ENCODE peak calls at places on chromosomes 16 and 17, in seven cellular contexts. B is tibial nerve, A is transverse colon, T is astrocyte of the cerebellum, P is IMR-90, D is cardiac fibroblast, R is body of pancreas. U is an unnamed sample.

GRCh38 chr16:81140930-81141780 is 45.0 kb upstream of the GCSH start:
- DNase-seq in B (no peak), T (no peak), A (no peak), P (no peak), R (no peak), D (no peak), U (no peak)

GRCh38 chr16:20291807-20292206 is 35.5 kb downstream of the GP2 start:
- DNase-seq in P (no peak), R (no peak), A (no peak), D (no peak), B (no peak), T (no peak), U (no peak)

GRCh38 chr17:75514299-75515228 is 773 bp downstream of the CASKIN2 start:
- DNase-seq in R (peak; percentile 64), P (peak; percentile 23), D (no peak), T (no peak), B (no peak), A (peak; percentile 26), U (no peak)

GRCh38 chr16:47058295-47059086 is 85.0 kb upstream of the DNAJA2 start:
- DNase-seq in D (peak; percentile 41), B (no peak), R (no peak), A (peak; percentile 81), P (no peak), T (no peak), U (no peak)

GRCh38 chr17:39239640-39240314 is 14.0 kb upstream of the STAC2 start:
- DNase-seq in B (no peak), T (no peak), D (no peak), A (peak; percentile 81), R (peak; percentile 62), P (no peak), U (no peak)

GRCh38 chr17:73952136-73952497 is 251.4 kb upstream of the RPL38 start:
- DNase-seq in B (no peak), D (no peak), R (no peak), A (no peak), T (no peak), P (no peak), U (no peak)

GRCh38 chr16:27826081-27826892 is 237.2 kb downstream of the GSG1L start:
- DNase-seq in D (no peak), B (no peak), A (no peak), P (no peak), R (no peak), T (no peak), U (no peak)

GRCh38 chr16:73610605-73611177 is 562.8 kb upstream of the ZFHX3 start:
- DNase-seq in B (no peak), A (no peak), R (no peak), D (no peak), T (no peak), P (no peak), U (no peak)

GRCh38 chr16:58451263-58451662 is 48.7 kb upstream of the NDRG4 start:
- DNase-seq in R (no peak), P (no peak), T (no peak), A (no peak), B (no peak), D (no peak), U (no peak)

GRCh38 chr17:20966869-20967268 is 75.9 kb downstream of the USP22 start:
- DNase-seq in R (no peak), T (no peak), B (no peak), A (no peak), P (no peak), D (no peak), U (no peak)

GRCh38 chr16:86566966-86567700 is 504 bp downstream of the FOXC2 start:
- DNase-seq in T (no peak), D (peak; percentile 67), P (peak; percentile 62), R (no peak), A (no peak), B (no peak), U (no peak)

GRCh38 chr16:49890876-49891275 is 35.0 kb upstream of the ZNF423 start:
- DNase-seq in P (no peak), R (peak; percentile 55), A (peak; percentile 72), T (no peak), D (peak; percentile 19), B (no peak), U (no peak)

GRCh38 chr17:41910701-41911391 is 7.9 kb downstream of the ACLY start:
- DNase-seq in D (peak; percentile 90), T (peak; percentile 90), A (no peak), R (peak; percentile 36), B (no peak), P (peak; percentile 99), U (peak; percentile 51)

GRCh38 chr16:29996773-29997250 is 771 bp downstream of the INO80E start:
- DNase-seq in T (no peak), B (no peak), R (no peak), D (no peak), P (no peak), A (no peak), U (no peak)
- TF ChIP-seq CTCF in T (no peak), B (no peak), R (no peak), D (no peak), P (no peak), A (no peak), U (no peak)

GRCh38 chr17:55764610-55765009 is 13.8 kb downstream of the PCTP start:
- DNase-seq in P (no peak), R (no peak), B (no peak), D (no peak), A (no peak), T (no peak), U (no peak)

GRCh38 chr17:55762086-55762858 is 11.4 kb downstream of the PCTP start:
- DNase-seq in A (no peak), P (no peak), T (no peak), D (no peak), B (no peak), R (no peak), U (no peak)

GRCh38 chr17:55760643-55761355 is 9.9 kb downstream of the PCTP start:
- DNase-seq in B (no peak), P (no peak), T (no peak), D (peak; percentile 58), A (no peak), R (no peak), U (no peak)

GRCh38 chr17:55765472-55765871 is 14.6 kb downstream of the PCTP start:
- DNase-seq in B (no peak), P (no peak), D (no peak), T (no peak), A (no peak), R (no peak), U (no peak)

GRCh38 chr17:55763856-55764255 is 13.0 kb downstream of the PCTP start:
- DNase-seq in D (peak; percentile 48), B (no peak), R (no peak), P (no peak), T (no peak), A (no peak), U (no peak)
- H3K4me3 ChIP-seq in D (no peak overlapping the region), B (no peak overlapping the region), R (no peak overlapping the region), P (no peak overlapping the region), T (no peak overlapping the region), A (no peak overlapping the region), U (no peak overlapping the region)

GRCh38 chr17:33024688-33025486 is 33.2 kb downstream of the SPACA3 start:
- DNase-seq in P (no peak), A (no peak), T (no peak), D (no peak), B (no peak), R (no peak), U (no peak)

GRCh38 chr17:33017366-33017765 is 25.7 kb downstream of the SPACA3 start:
- DNase-seq in A (no peak), R (no peak), B (no peak), T (no peak), D (no peak), P (no peak), U (no peak)

GRCh38 chr17:33019161-33019560 is 27.5 kb downstream of the SPACA3 start:
- DNase-seq in A (no peak), B (no peak), P (no peak), T (no peak), R (no peak), D (no peak), U (no peak)

GRCh38 chr17:33023790-33024189 is 32.1 kb downstream of the SPACA3 start:
- DNase-seq in D (no peak), P (no peak), A (no peak), T (no peak), R (no peak), B (no peak), U (no peak)

GRCh38 chr17:33021731-33022408 is 30.2 kb downstream of the SPACA3 start:
- DNase-seq in B (no peak), D (no peak), P (peak; percentile 11), A (no peak), T (no peak), R (no peak), U (no peak)
- TF ChIP-seq CTCF in B (no peak), D (peak; percentile 16), P (peak; percentile 14), A (no peak), T (no peak), R (no peak), U (no peak)

DNA sequence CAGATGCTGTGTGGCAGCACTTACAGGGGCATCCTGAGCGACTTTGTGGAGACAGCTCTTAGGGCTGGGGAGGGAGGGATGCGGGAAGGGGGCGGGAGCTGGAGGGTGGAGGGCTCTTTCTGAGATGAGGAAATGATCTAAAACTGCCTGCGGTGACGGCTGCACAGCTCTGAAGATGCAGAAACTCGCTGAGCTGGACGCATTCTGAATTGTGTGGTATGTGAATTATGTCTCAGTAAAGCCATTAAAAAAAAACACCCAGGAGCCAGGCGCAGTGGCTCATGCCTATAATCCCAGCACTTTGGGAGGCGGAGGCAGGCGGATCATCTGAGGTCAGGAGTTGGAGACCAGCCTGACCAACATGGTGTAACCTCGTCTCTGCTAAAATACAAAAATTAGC is 19.2 kb downstream of the SLC25A10 start:
- DNase-seq in B (no peak), R (no peak), T (peak; percentile 43), A (no peak), D (peak; percentile 34), P (peak; percentile 49), U (peak; percentile 77)
- H3K4me3 ChIP-seq in B (no peak overlapping the region), R (no peak overlapping the region), T (no peak overlapping the region), A (no peak overlapping the region), D (no peak overlapping the region), P (no peak overlapping the region), U (peak overlapping the region; percentile 19)

DNA sequence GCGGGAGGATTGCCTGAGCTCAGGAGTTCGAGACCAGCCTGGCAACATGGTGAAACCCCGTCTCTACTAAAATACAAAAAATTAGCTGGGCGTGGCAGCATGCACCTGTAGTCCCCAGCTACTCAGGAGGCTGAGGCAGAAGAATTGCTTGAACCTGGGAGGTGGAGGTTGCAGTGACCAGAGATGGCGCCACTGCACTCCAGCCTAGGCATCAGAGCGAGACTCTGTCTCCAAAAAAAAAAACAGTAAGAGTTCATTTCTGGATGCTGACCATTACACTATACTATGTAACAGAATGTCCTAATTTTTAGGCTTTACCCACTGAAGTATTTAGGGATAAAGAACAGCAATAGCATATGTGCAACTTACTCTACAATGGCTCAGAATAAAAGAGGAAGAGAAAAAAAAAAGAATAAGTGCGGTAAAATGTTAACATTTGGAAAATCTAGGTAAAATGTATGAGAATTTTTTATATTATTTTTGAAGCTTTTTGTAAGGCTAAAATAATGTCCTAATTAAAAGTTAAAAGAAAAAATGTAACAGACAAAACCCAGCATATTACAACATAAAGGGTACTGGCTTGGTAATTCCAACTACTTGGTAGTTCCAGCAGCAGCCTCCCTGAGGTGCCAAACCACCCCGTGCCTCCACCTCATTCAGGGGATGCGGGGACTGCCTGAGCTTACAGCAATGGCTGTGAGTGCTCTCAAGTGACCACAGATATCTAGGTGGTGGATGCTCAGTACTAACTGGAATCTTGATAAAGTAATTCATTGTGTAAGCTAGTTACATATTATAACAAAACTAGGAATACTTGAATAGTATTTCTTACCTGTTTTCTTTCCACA is 10.9 kb downstream of the COPS3 start:
- DNase-seq in A (no peak), P (no peak), D (no peak), T (no peak), R (no peak), B (no peak), U (no peak)
- TF ChIP-seq CTCF in A (peak; percentile 24), P (no peak), D (peak; percentile 30), T (peak; percentile 40), R (peak; percentile 14), B (no peak), U (peak; percentile 46)

GRCh38 chr16:89577055-89577759 is 1.6 kb downstream of the CPNE7 start:
- DNase-seq in A (no peak), R (no peak), P (no peak), T (no peak), D (no peak), B (no peak), U (no peak)
- H3K4me3 ChIP-seq in A (no peak overlapping the region), R (no peak overlapping the region), P (no peak overlapping the region), T (no peak overlapping the region), D (no peak overlapping the region), B (no peak overlapping the region), U (no peak overlapping the region)

U was measured in retinal pigment epithelial cell.